ENCODE peak calls at places on chromosomes 13 and 19, in nine cellular contexts. One of them, this sample, is unnamed.
A peak's percentile ranks its signal among the peaks of the same experiment; 100 is the strongest.

GRCh38 chr19:41870401-41870873 is 6.6 kb upstream of the CD79A start:
- DNase-seq in CD4-positive, alpha-beta memory T cell: no peak
- DNase-seq in Calu3: no peak
- DNase-seq in HFF-Myc: no peak
- DNase-seq in M059J: peak; percentile 70
- DNase-seq in cardiac fibroblast: peak; percentile 70
- DNase-seq in H4: no peak
- DNase-seq in T-helper 1 cell: no peak
- DNase-seq in effector CD8-positive, alpha-beta T cell: no peak
- DNase-seq in this sample: no peak

GRCh38 chr19:9872618-9873242 is 37.6 kb downstream of the PIN1 start:
- DNase-seq in CD4-positive, alpha-beta memory T cell: no peak
- DNase-seq in Calu3: no peak
- DNase-seq in HFF-Myc: no peak
- DNase-seq in M059J: no peak
- DNase-seq in cardiac fibroblast: no peak
- DNase-seq in H4: no peak
- DNase-seq in T-helper 1 cell: no peak
- DNase-seq in effector CD8-positive, alpha-beta T cell: no peak
- DNase-seq in this sample: no peak

GRCh38 chr19:5926641-5927438 is 12.8 kb downstream of the CAPS start:
- DNase-seq in CD4-positive, alpha-beta memory T cell: no peak
- DNase-seq in Calu3: no peak
- DNase-seq in HFF-Myc: peak; percentile 67
- DNase-seq in M059J: peak; percentile 14
- DNase-seq in cardiac fibroblast: peak; percentile 64
- DNase-seq in H4: no peak
- DNase-seq in T-helper 1 cell: no peak
- DNase-seq in effector CD8-positive, alpha-beta T cell: no peak
- DNase-seq in this sample: no peak

GRCh38 chr19:46731584-46731983 is 14.3 kb upstream of the FKRP start:
- DNase-seq in CD4-positive, alpha-beta memory T cell: no peak
- DNase-seq in Calu3: no peak
- DNase-seq in HFF-Myc: no peak
- DNase-seq in M059J: peak; percentile 51
- DNase-seq in cardiac fibroblast: no peak
- DNase-seq in H4: no peak
- DNase-seq in T-helper 1 cell: no peak
- DNase-seq in effector CD8-positive, alpha-beta T cell: no peak
- DNase-seq in this sample: peak; percentile 52

GRCh38 chr19:46201413-46202310 is 27.9 kb upstream of the IGFL1 start:
- DNase-seq in CD4-positive, alpha-beta memory T cell: no peak
- DNase-seq in Calu3: no peak
- DNase-seq in HFF-Myc: no peak
- DNase-seq in M059J: peak; percentile 77
- DNase-seq in cardiac fibroblast: no peak
- DNase-seq in H4: peak; percentile 80
- DNase-seq in T-helper 1 cell: no peak
- DNase-seq in effector CD8-positive, alpha-beta T cell: no peak
- DNase-seq in this sample: peak; percentile 33

GRCh38 chr19:18193388-18194207 is 580 bp downstream of the MPV17L2 start:
- DNase-seq in CD4-positive, alpha-beta memory T cell: no peak
- DNase-seq in Calu3: no peak
- DNase-seq in HFF-Myc: no peak
- DNase-seq in M059J: no peak
- DNase-seq in cardiac fibroblast: no peak
- DNase-seq in H4: no peak
- DNase-seq in T-helper 1 cell: no peak
- DNase-seq in effector CD8-positive, alpha-beta T cell: no peak
- DNase-seq in this sample: peak; percentile 27

GRCh38 chr13:109684836-109685602 is 101.4 kb downstream of the IRS2 start:
- DNase-seq in CD4-positive, alpha-beta memory T cell: no peak
- DNase-seq in Calu3: peak; percentile 9
- DNase-seq in HFF-Myc: no peak
- DNase-seq in M059J: peak; percentile 18
- DNase-seq in cardiac fibroblast: peak; percentile 81
- DNase-seq in H4: peak; percentile 53
- DNase-seq in T-helper 1 cell: no peak
- DNase-seq in effector CD8-positive, alpha-beta T cell: no peak
- DNase-seq in this sample: no peak

GRCh38 chr19:46181386-46181774 is 33.3 kb downstream of the IGFL2 start:
- DNase-seq in CD4-positive, alpha-beta memory T cell: no peak
- DNase-seq in Calu3: no peak
- DNase-seq in HFF-Myc: no peak
- DNase-seq in M059J: peak; percentile 19
- DNase-seq in cardiac fibroblast: peak; percentile 19
- DNase-seq in H4: peak; percentile 61
- DNase-seq in T-helper 1 cell: no peak
- DNase-seq in effector CD8-positive, alpha-beta T cell: no peak
- DNase-seq in this sample: peak; percentile 20

GRCh38 chr19:29665826-29666633 is 769 bp downstream of the PLEKHF1 start:
- DNase-seq in CD4-positive, alpha-beta memory T cell: peak; percentile 38
- DNase-seq in Calu3: peak; percentile 28
- DNase-seq in HFF-Myc: no peak
- DNase-seq in M059J: peak; percentile 51
- DNase-seq in cardiac fibroblast: peak; percentile 88
- DNase-seq in H4: no peak
- DNase-seq in T-helper 1 cell: no peak
- DNase-seq in effector CD8-positive, alpha-beta T cell: peak; percentile 13
- DNase-seq in this sample: no peak

GRCh38 chr19:48258350-48258749 is 2.6 kb upstream of the CARD8 start:
- DNase-seq in CD4-positive, alpha-beta memory T cell: peak; percentile 29
- DNase-seq in Calu3: no peak
- DNase-seq in HFF-Myc: no peak
- DNase-seq in M059J: no peak
- DNase-seq in cardiac fibroblast: peak; percentile 35
- DNase-seq in H4: no peak
- DNase-seq in T-helper 1 cell: no peak
- DNase-seq in effector CD8-positive, alpha-beta T cell: no peak
- DNase-seq in this sample: peak; percentile 77

GRCh38 chr13:111262281-111262680 is 58.2 kb upstream of the TEX29 start:
- DNase-seq in CD4-positive, alpha-beta memory T cell: no peak
- DNase-seq in Calu3: no peak
- DNase-seq in HFF-Myc: no peak
- DNase-seq in M059J: no peak
- DNase-seq in cardiac fibroblast: no peak
- DNase-seq in H4: no peak
- DNase-seq in T-helper 1 cell: no peak
- DNase-seq in effector CD8-positive, alpha-beta T cell: no peak
- DNase-seq in this sample: no peak

GRCh38 chr13:91072511-91072910 is 275.0 kb upstream of the MIR17HG start:
- DNase-seq in CD4-positive, alpha-beta memory T cell: no peak
- DNase-seq in Calu3: no peak
- DNase-seq in HFF-Myc: no peak
- DNase-seq in M059J: no peak
- DNase-seq in cardiac fibroblast: no peak
- DNase-seq in H4: no peak
- DNase-seq in T-helper 1 cell: no peak
- DNase-seq in effector CD8-positive, alpha-beta T cell: no peak
- DNase-seq in this sample: no peak

GRCh38 chr19:46482645-46483044 is 11.3 kb upstream of the PNMA8A start:
- DNase-seq in CD4-positive, alpha-beta memory T cell: no peak
- DNase-seq in Calu3: no peak
- DNase-seq in HFF-Myc: no peak
- DNase-seq in M059J: no peak
- DNase-seq in cardiac fibroblast: peak; percentile 47
- DNase-seq in H4: no peak
- DNase-seq in T-helper 1 cell: no peak
- DNase-seq in effector CD8-positive, alpha-beta T cell: no peak
- DNase-seq in this sample: no peak